ENCODE peak calls at places on chromosomes 12 and 14, in six cellular contexts. One of them, this sample, is unnamed.

GRCh38 chr14:68403191-68403781 is 389.6 kb downstream of the ZFP36L1 start:
- DNase-seq in natural killer cell: no peak
- DNase-seq in left lung: no peak
- DNase-seq in NCI-H2081: no peak
- DNase-seq in activated T-cell treated with anti-CD3 and anti-CD28 coated beads for 1 hour: no peak
- DNase-seq in activated naive CD4-positive, alpha-beta T cell treated with Interleukin-2 at 50 U/mL for 16 hours: no peak
- DNase-seq in this sample: no peak

GRCh38 chr12:71727958-71728357 is 26.7 kb upstream of the RAB21 start:
- DNase-seq in activated naive CD4-positive, alpha-beta T cell treated with Interleukin-2 at 50 U/mL for 16 hours: no peak
- DNase-seq in activated T-cell treated with anti-CD3 and anti-CD28 coated beads for 1 hour: no peak
- DNase-seq in natural killer cell: no peak
- DNase-seq in NCI-H2081: no peak
- DNase-seq in left lung: no peak
- DNase-seq in this sample: no peak

GRCh38 chr12:48023386-48023785 is 19.1 kb upstream of the COL2A1 start:
- DNase-seq in activated T-cell treated with anti-CD3 and anti-CD28 coated beads for 1 hour: no peak
- DNase-seq in left lung: no peak
- DNase-seq in activated naive CD4-positive, alpha-beta T cell treated with Interleukin-2 at 50 U/mL for 16 hours: no peak
- DNase-seq in NCI-H2081: no peak
- DNase-seq in natural killer cell: no peak
- DNase-seq in this sample: no peak

GRCh38 chr12:56137853-56138571 is 9.9 kb downstream of the ESYT1 start:
- DNase-seq in activated naive CD4-positive, alpha-beta T cell treated with Interleukin-2 at 50 U/mL for 16 hours: no peak
- DNase-seq in NCI-H2081: no peak
- DNase-seq in left lung: no peak
- DNase-seq in natural killer cell: no peak
- DNase-seq in activated T-cell treated with anti-CD3 and anti-CD28 coated beads for 1 hour: no peak
- DNase-seq in this sample: no peak

GRCh38 chr12:92539966-92540791 is 162.6 kb upstream of the PLEKHG7 start:
- DNase-seq in activated T-cell treated with anti-CD3 and anti-CD28 coated beads for 1 hour: no peak
- DNase-seq in natural killer cell: peak; percentile 29
- DNase-seq in activated naive CD4-positive, alpha-beta T cell treated with Interleukin-2 at 50 U/mL for 16 hours: no peak
- DNase-seq in left lung: no peak
- DNase-seq in NCI-H2081: no peak
- DNase-seq in this sample: peak; percentile 82

GRCh38 chr14:68423686-68424085 is 369.2 kb downstream of the ZFP36L1 start:
- DNase-seq in NCI-H2081: no peak
- DNase-seq in natural killer cell: no peak
- DNase-seq in activated naive CD4-positive, alpha-beta T cell treated with Interleukin-2 at 50 U/mL for 16 hours: no peak
- DNase-seq in left lung: no peak
- DNase-seq in activated T-cell treated with anti-CD3 and anti-CD28 coated beads for 1 hour: no peak
- DNase-seq in this sample: no peak

GRCh38 chr12:3161861-3162260 is 84.7 kb downstream of the TSPAN9 start:
- DNase-seq in activated naive CD4-positive, alpha-beta T cell treated with Interleukin-2 at 50 U/mL for 16 hours: no peak
- DNase-seq in left lung: no peak
- DNase-seq in NCI-H2081: no peak
- DNase-seq in activated T-cell treated with anti-CD3 and anti-CD28 coated beads for 1 hour: no peak
- DNase-seq in natural killer cell: no peak
- DNase-seq in this sample: no peak

GRCh38 chr14:102500724-102501123 is 8.9 kb downstream of the ANKRD9 start:
- DNase-seq in activated T-cell treated with anti-CD3 and anti-CD28 coated beads for 1 hour: no peak
- DNase-seq in NCI-H2081: no peak
- DNase-seq in natural killer cell: no peak
- DNase-seq in left lung: no peak
- DNase-seq in activated naive CD4-positive, alpha-beta T cell treated with Interleukin-2 at 50 U/mL for 16 hours: no peak
- DNase-seq in this sample: no peak

GRCh38 chr14:101097109-101097793 is 193.7 kb upstream of the RTL1 start:
- DNase-seq in left lung: no peak
- DNase-seq in activated T-cell treated with anti-CD3 and anti-CD28 coated beads for 1 hour: no peak
- DNase-seq in activated naive CD4-positive, alpha-beta T cell treated with Interleukin-2 at 50 U/mL for 16 hours: no peak
- DNase-seq in natural killer cell: no peak
- DNase-seq in NCI-H2081: no peak
- DNase-seq in this sample: peak; percentile 8

GRCh38 chr12:27324452-27324999 is 8.1 kb upstream of the BMAL2 start:
- DNase-seq in activated naive CD4-positive, alpha-beta T cell treated with Interleukin-2 at 50 U/mL for 16 hours: no peak
- DNase-seq in natural killer cell: no peak
- DNase-seq in left lung: no peak
- DNase-seq in activated T-cell treated with anti-CD3 and anti-CD28 coated beads for 1 hour: no peak
- DNase-seq in NCI-H2081: no peak
- DNase-seq in this sample: no peak

GRCh38 chr14:31937730-31938346 is 139.3 kb upstream of the ARHGAP5 start:
- DNase-seq in left lung: no peak
- DNase-seq in natural killer cell: no peak
- DNase-seq in NCI-H2081: no peak
- DNase-seq in activated naive CD4-positive, alpha-beta T cell treated with Interleukin-2 at 50 U/mL for 16 hours: peak; percentile 72
- DNase-seq in activated T-cell treated with anti-CD3 and anti-CD28 coated beads for 1 hour: peak; percentile 28
- DNase-seq in this sample: no peak

GRCh38 chr12:3255071-3255470 is 177.9 kb downstream of the TSPAN9 start:
- DNase-seq in activated naive CD4-positive, alpha-beta T cell treated with Interleukin-2 at 50 U/mL for 16 hours: no peak
- DNase-seq in NCI-H2081: no peak
- DNase-seq in left lung: peak; percentile 53
- DNase-seq in natural killer cell: no peak
- DNase-seq in activated T-cell treated with anti-CD3 and anti-CD28 coated beads for 1 hour: no peak
- DNase-seq in this sample: no peak

GRCh38 chr12:81181701-81182100 is 103.8 kb downstream of the ACSS3 start:
- DNase-seq in activated naive CD4-positive, alpha-beta T cell treated with Interleukin-2 at 50 U/mL for 16 hours: no peak
- DNase-seq in left lung: no peak
- DNase-seq in activated T-cell treated with anti-CD3 and anti-CD28 coated beads for 1 hour: no peak
- DNase-seq in natural killer cell: no peak
- DNase-seq in NCI-H2081: no peak
- DNase-seq in this sample: no peak

GRCh38 chr12:857611-858010 is 91.9 kb downstream of the RAD52 start:
- DNase-seq in natural killer cell: no peak
- DNase-seq in left lung: no peak
- DNase-seq in activated T-cell treated with anti-CD3 and anti-CD28 coated beads for 1 hour: no peak
- DNase-seq in activated naive CD4-positive, alpha-beta T cell treated with Interleukin-2 at 50 U/mL for 16 hours: no peak
- DNase-seq in NCI-H2081: no peak
- DNase-seq in this sample: no peak

GRCh38 chr14:27528328-27528727 is 930.5 kb upstream of the NOVA1 start:
- DNase-seq in activated naive CD4-positive, alpha-beta T cell treated with Interleukin-2 at 50 U/mL for 16 hours: no peak
- DNase-seq in activated T-cell treated with anti-CD3 and anti-CD28 coated beads for 1 hour: no peak
- DNase-seq in left lung: no peak
- DNase-seq in NCI-H2081: peak; percentile 80
- DNase-seq in natural killer cell: no peak
- DNase-seq in this sample: peak; percentile 41

GRCh38 chr14:56244138-56244789 is 126.1 kb downstream of the PELI2 start:
- DNase-seq in activated naive CD4-positive, alpha-beta T cell treated with Interleukin-2 at 50 U/mL for 16 hours: no peak
- DNase-seq in activated T-cell treated with anti-CD3 and anti-CD28 coated beads for 1 hour: no peak
- DNase-seq in left lung: no peak
- DNase-seq in natural killer cell: no peak
- DNase-seq in NCI-H2081: no peak
- DNase-seq in this sample: no peak

GRCh38 chr12:90773526-90773925 is 181.4 kb downstream of the CCER1 start:
- DNase-seq in activated T-cell treated with anti-CD3 and anti-CD28 coated beads for 1 hour: no peak
- DNase-seq in left lung: no peak
- DNase-seq in activated naive CD4-positive, alpha-beta T cell treated with Interleukin-2 at 50 U/mL for 16 hours: no peak
- DNase-seq in NCI-H2081: no peak
- DNase-seq in natural killer cell: no peak
- DNase-seq in this sample: no peak

GRCh38 chr12:109358154-109358869 is 10.6 kb downstream of the MYO1H start:
- DNase-seq in activated T-cell treated with anti-CD3 and anti-CD28 coated beads for 1 hour: no peak
- DNase-seq in NCI-H2081: no peak
- DNase-seq in left lung: no peak
- DNase-seq in activated naive CD4-positive, alpha-beta T cell treated with Interleukin-2 at 50 U/mL for 16 hours: no peak
- DNase-seq in natural killer cell: no peak
- DNase-seq in this sample: no peak

This sample was measured in NCI-H345.